ENCODE peak calls at places on chromosome 16, in ten cellular contexts. One of them, this sample, is unnamed.
A peak's percentile ranks its signal among the peaks of the same experiment; 100 is the strongest.

GRCh38 chr16:65120811-65121721 is 797 bp downstream of the CDH11 start:
- DNase-seq in left ventricle myocardium inferior: peak; percentile 20
- DNase-seq in GM10248: peak; percentile 7
- DNase-seq in kidney: peak; percentile 73
- DNase-seq in GM12865: no peak
- DNase-seq in HL-60: no peak
- DNase-seq in sigmoid colon: peak; percentile 72
- DNase-seq in glutamatergic neuron: peak; percentile 53
- DNase-seq in AG10803: no peak
- DNase-seq in mesothelial cell of epicardium: peak; percentile 50
- DNase-seq in this sample: no peak

GRCh38 chr16:22979038-22979437 is 165.1 kb downstream of the HS3ST2 start:
- DNase-seq in sigmoid colon: no peak
- DNase-seq in mesothelial cell of epicardium: no peak
- DNase-seq in AG10803: no peak
- DNase-seq in GM12865: no peak
- DNase-seq in GM10248: no peak
- DNase-seq in left ventricle myocardium inferior: no peak
- DNase-seq in HL-60: no peak
- DNase-seq in kidney: no peak
- DNase-seq in glutamatergic neuron: no peak
- DNase-seq in this sample: no peak

GRCh38 chr16:2711370-2712062 is 8.5 kb downstream of the PRSS27 start:
- DNase-seq in mesothelial cell of epicardium: no peak
- DNase-seq in AG10803: no peak
- DNase-seq in kidney: no peak
- DNase-seq in sigmoid colon: peak; percentile 56
- DNase-seq in GM10248: no peak
- DNase-seq in HL-60: no peak
- DNase-seq in left ventricle myocardium inferior: no peak
- DNase-seq in glutamatergic neuron: no peak
- DNase-seq in GM12865: no peak
- DNase-seq in this sample: no peak

GRCh38 chr16:30555848-30556473 is 2.2 kb downstream of the ZNF764 start:
- DNase-seq in glutamatergic neuron: peak; percentile 67
- DNase-seq in sigmoid colon: no peak
- DNase-seq in mesothelial cell of epicardium: no peak
- DNase-seq in AG10803: no peak
- DNase-seq in left ventricle myocardium inferior: no peak
- DNase-seq in GM10248: no peak
- DNase-seq in kidney: no peak
- DNase-seq in GM12865: no peak
- DNase-seq in HL-60: no peak
- DNase-seq in this sample: no peak

GRCh38 chr16:88451586-88452484 is 1.2 kb upstream of the ZFPM1 start:
- DNase-seq in GM10248: no peak
- DNase-seq in mesothelial cell of epicardium: peak; percentile 49
- DNase-seq in GM12865: no peak
- DNase-seq in HL-60: no peak
- DNase-seq in left ventricle myocardium inferior: no peak
- DNase-seq in glutamatergic neuron: no peak
- DNase-seq in kidney: no peak
- DNase-seq in sigmoid colon: no peak
- DNase-seq in AG10803: no peak
- DNase-seq in this sample: no peak

GRCh38 chr16:27228621-27229501 is 25.5 kb downstream of the KDM8 start:
- DNase-seq in HL-60: peak; percentile 52
- DNase-seq in GM12865: peak; percentile 20
- DNase-seq in mesothelial cell of epicardium: no peak
- DNase-seq in GM10248: peak; percentile 56
- DNase-seq in kidney: no peak
- DNase-seq in glutamatergic neuron: peak; percentile 83
- DNase-seq in left ventricle myocardium inferior: peak; percentile 58
- DNase-seq in sigmoid colon: peak; percentile 64
- DNase-seq in AG10803: no peak
- DNase-seq in this sample: no peak

GRCh38 chr16:75250809-75251279 is 580 bp downstream of the BCAR1 start:
- DNase-seq in GM10248: peak; percentile 71
- DNase-seq in glutamatergic neuron: peak; percentile 67
- DNase-seq in sigmoid colon: peak; percentile 79
- DNase-seq in HL-60: no peak
- DNase-seq in AG10803: no peak
- DNase-seq in GM12865: no peak
- DNase-seq in kidney: peak; percentile 91
- DNase-seq in left ventricle myocardium inferior: peak; percentile 31
- DNase-seq in mesothelial cell of epicardium: peak; percentile 69
- DNase-seq in this sample: peak; percentile 51

GRCh38 chr16:15849209-15849981 is 7.4 kb downstream of the MYH11 start:
- DNase-seq in glutamatergic neuron: no peak
- DNase-seq in left ventricle myocardium inferior: no peak
- DNase-seq in AG10803: no peak
- DNase-seq in HL-60: no peak
- DNase-seq in mesothelial cell of epicardium: no peak
- DNase-seq in sigmoid colon: no peak
- DNase-seq in GM10248: no peak
- DNase-seq in GM12865: no peak
- DNase-seq in kidney: no peak
- DNase-seq in this sample: no peak

GRCh38 chr16:11234884-11235702 is 20.9 kb downstream of the SOCS1 start:
- DNase-seq in HL-60: peak; percentile 45
- DNase-seq in kidney: no peak
- DNase-seq in glutamatergic neuron: no peak
- DNase-seq in left ventricle myocardium inferior: no peak
- DNase-seq in GM12865: no peak
- DNase-seq in mesothelial cell of epicardium: no peak
- DNase-seq in sigmoid colon: no peak
- DNase-seq in GM10248: no peak
- DNase-seq in AG10803: no peak
- DNase-seq in this sample: no peak

GRCh38 chr16:48321307-48322036 is 63.7 kb downstream of the SIAH1 start:
- DNase-seq in glutamatergic neuron: no peak
- DNase-seq in mesothelial cell of epicardium: no peak
- DNase-seq in sigmoid colon: no peak
- DNase-seq in HL-60: no peak
- DNase-seq in kidney: no peak
- DNase-seq in GM10248: no peak
- DNase-seq in AG10803: peak; percentile 21
- DNase-seq in GM12865: no peak
- DNase-seq in left ventricle myocardium inferior: no peak
- DNase-seq in this sample: no peak

GRCh38 chr16:7304257-7304656 is 28.4 kb upstream of the RBFOX1 start:
- DNase-seq in mesothelial cell of epicardium: no peak
- DNase-seq in left ventricle myocardium inferior: no peak
- DNase-seq in glutamatergic neuron: peak; percentile 21
- DNase-seq in sigmoid colon: no peak
- DNase-seq in GM12865: no peak
- DNase-seq in HL-60: no peak
- DNase-seq in kidney: peak; percentile 61
- DNase-seq in GM10248: no peak
- DNase-seq in AG10803: no peak
- DNase-seq in this sample: no peak

GRCh38 chr16:19118938-19119431 is 5.2 kb downstream of the ITPRIPL2 start:
- DNase-seq in AG10803: peak; percentile 89
- DNase-seq in left ventricle myocardium inferior: no peak
- DNase-seq in glutamatergic neuron: no peak
- DNase-seq in sigmoid colon: peak; percentile 81
- DNase-seq in GM12865: peak; percentile 52
- DNase-seq in mesothelial cell of epicardium: no peak
- DNase-seq in kidney: no peak
- DNase-seq in GM10248: no peak
- DNase-seq in HL-60: peak; percentile 82
- DNase-seq in this sample: no peak

GRCh38 chr16:4523686-4524085 is 14.9 kb downstream of the CDIP1 start:
- DNase-seq in GM10248: no peak
- DNase-seq in glutamatergic neuron: no peak
- DNase-seq in kidney: no peak
- DNase-seq in left ventricle myocardium inferior: no peak
- DNase-seq in GM12865: no peak
- DNase-seq in AG10803: no peak
- DNase-seq in HL-60: no peak
- DNase-seq in mesothelial cell of epicardium: no peak
- DNase-seq in sigmoid colon: no peak
- DNase-seq in this sample: no peak

GRCh38 chr16:81096715-81097208 is 567 bp upstream of the GCSH start:
- DNase-seq in HL-60: no peak
- DNase-seq in GM10248: no peak
- DNase-seq in mesothelial cell of epicardium: no peak
- DNase-seq in glutamatergic neuron: no peak
- DNase-seq in sigmoid colon: no peak
- DNase-seq in AG10803: no peak
- DNase-seq in kidney: no peak
- DNase-seq in left ventricle myocardium inferior: no peak
- DNase-seq in GM12865: no peak
- DNase-seq in this sample: no peak

GRCh38 chr16:70410736-70411135 is 28.2 kb downstream of the ST3GAL2 start:
- DNase-seq in AG10803: no peak
- DNase-seq in kidney: no peak
- DNase-seq in sigmoid colon: no peak
- DNase-seq in HL-60: no peak
- DNase-seq in glutamatergic neuron: no peak
- DNase-seq in mesothelial cell of epicardium: no peak
- DNase-seq in GM12865: no peak
- DNase-seq in left ventricle myocardium inferior: no peak
- DNase-seq in GM10248: no peak
- DNase-seq in this sample: no peak

GRCh38 chr16:81190667-81191066 is 47.8 kb upstream of the BCO1 start:
- DNase-seq in glutamatergic neuron: no peak
- DNase-seq in kidney: no peak
- DNase-seq in sigmoid colon: no peak
- DNase-seq in GM12865: no peak
- DNase-seq in AG10803: peak; percentile 47
- DNase-seq in mesothelial cell of epicardium: no peak
- DNase-seq in HL-60: no peak
- DNase-seq in left ventricle myocardium inferior: no peak
- DNase-seq in GM10248: no peak
- DNase-seq in this sample: no peak

GRCh38 chr16:89209522-89210044 is 7.9 kb upstream of the ZNF778 start:
- DNase-seq in sigmoid colon: no peak
- DNase-seq in AG10803: no peak
- DNase-seq in GM10248: no peak
- DNase-seq in mesothelial cell of epicardium: no peak
- DNase-seq in kidney: peak; percentile 54
- DNase-seq in HL-60: no peak
- DNase-seq in glutamatergic neuron: peak; percentile 15
- DNase-seq in GM12865: no peak
- DNase-seq in left ventricle myocardium inferior: no peak
- DNase-seq in this sample: no peak

GRCh38 chr16:89120921-89121351 is 27.3 kb downstream of the ACSF3 start:
- DNase-seq in AG10803: no peak
- DNase-seq in kidney: peak; percentile 72
- DNase-seq in HL-60: no peak
- DNase-seq in mesothelial cell of epicardium: no peak
- DNase-seq in left ventricle myocardium inferior: no peak
- DNase-seq in glutamatergic neuron: peak; percentile 5
- DNase-seq in sigmoid colon: no peak
- DNase-seq in GM10248: no peak
- DNase-seq in GM12865: no peak
- DNase-seq in this sample: no peak

GRCh38 chr16:86882586-86883280 is 304.4 kb downstream of the FOXL1 start:
- DNase-seq in glutamatergic neuron: no peak
- DNase-seq in GM10248: no peak
- DNase-seq in kidney: no peak
- DNase-seq in mesothelial cell of epicardium: no peak
- DNase-seq in left ventricle myocardium inferior: peak; percentile 60
- DNase-seq in sigmoid colon: peak; percentile 59
- DNase-seq in HL-60: no peak
- DNase-seq in AG10803: peak; percentile 53
- DNase-seq in GM12865: no peak
- DNase-seq in this sample: no peak

DNA sequence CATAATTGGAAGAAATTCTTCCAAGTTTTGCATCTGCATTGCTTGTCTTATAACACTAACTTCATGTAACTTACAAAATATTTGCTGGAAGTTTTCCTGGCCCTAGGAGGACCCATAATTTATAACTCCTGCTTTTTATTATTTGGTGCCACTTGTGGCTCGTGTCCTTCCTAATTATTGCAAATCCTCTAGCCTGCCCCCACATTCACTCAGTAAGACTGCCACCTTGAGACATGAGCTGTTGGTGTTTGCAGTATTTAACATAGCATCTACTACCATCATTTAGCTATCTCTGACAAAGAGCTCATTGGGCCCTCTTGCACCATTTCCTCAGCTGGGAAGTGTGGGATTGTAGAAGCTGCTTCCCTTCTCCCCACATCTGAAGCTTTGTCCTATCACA is 49.5 kb downstream of the FTO start:
- DNase-seq in AG10803: peak; percentile 87
- DNase-seq in glutamatergic neuron: no peak
- DNase-seq in sigmoid colon: no peak
- DNase-seq in left ventricle myocardium inferior: no peak
- DNase-seq in GM10248: no peak
- DNase-seq in GM12865: no peak
- DNase-seq in HL-60: no peak
- DNase-seq in kidney: no peak
- DNase-seq in mesothelial cell of epicardium: no peak
- DNase-seq in this sample: no peak
- TF ChIP-seq CTCF in AG10803: peak; percentile 39
- TF ChIP-seq CTCF in glutamatergic neuron: no peak
- TF ChIP-seq CTCF in sigmoid colon: no peak
- TF ChIP-seq CTCF in left ventricle myocardium inferior: no peak
- TF ChIP-seq CTCF in GM10248: no peak
- TF ChIP-seq CTCF in GM12865: no peak
- TF ChIP-seq CTCF in HL-60: no peak
- TF ChIP-seq CTCF in kidney: no peak
- TF ChIP-seq CTCF in mesothelial cell of epicardium: no peak
- TF ChIP-seq CTCF in this sample: no peak

GRCh38 chr16:68512742-68513141 is 26.3 kb upstream of the ZFP90 start:
- DNase-seq in AG10803: no peak
- DNase-seq in left ventricle myocardium inferior: no peak
- DNase-seq in mesothelial cell of epicardium: no peak
- DNase-seq in glutamatergic neuron: no peak
- DNase-seq in GM12865: no peak
- DNase-seq in GM10248: no peak
- DNase-seq in sigmoid colon: no peak
- DNase-seq in HL-60: no peak
- DNase-seq in kidney: no peak
- DNase-seq in this sample: no peak
- TF ChIP-seq CTCF in AG10803: no peak
- TF ChIP-seq CTCF in left ventricle myocardium inferior: no peak
- TF ChIP-seq CTCF in mesothelial cell of epicardium: no peak
- TF ChIP-seq CTCF in glutamatergic neuron: no peak
- TF ChIP-seq CTCF in GM12865: no peak
- TF ChIP-seq CTCF in GM10248: no peak
- TF ChIP-seq CTCF in sigmoid colon: no peak
- TF ChIP-seq CTCF in HL-60: no peak
- TF ChIP-seq CTCF in kidney: no peak
- TF ChIP-seq CTCF in this sample: no peak

GRCh38 chr16:21946889-21947635 is 6.1 kb upstream of the UQCRC2 start:
- DNase-seq in glutamatergic neuron: no peak
- DNase-seq in kidney: no peak
- DNase-seq in GM12865: no peak
- DNase-seq in GM10248: peak; percentile 31
- DNase-seq in mesothelial cell of epicardium: no peak
- DNase-seq in sigmoid colon: no peak
- DNase-seq in HL-60: no peak
- DNase-seq in left ventricle myocardium inferior: no peak
- DNase-seq in AG10803: no peak
- DNase-seq in this sample: no peak
- TF ChIP-seq CTCF in glutamatergic neuron: no peak
- TF ChIP-seq CTCF in kidney: no peak
- TF ChIP-seq CTCF in GM12865: no peak
- TF ChIP-seq CTCF in GM10248: no peak
- TF ChIP-seq CTCF in mesothelial cell of epicardium: no peak
- TF ChIP-seq CTCF in sigmoid colon: no peak
- TF ChIP-seq CTCF in HL-60: no peak
- TF ChIP-seq CTCF in left ventricle myocardium inferior: no peak
- TF ChIP-seq CTCF in AG10803: no peak
- TF ChIP-seq CTCF in this sample: no peak

GRCh38 chr16:50021509-50021908 is 3.5 kb upstream of the CNEP1R1 start:
- DNase-seq in kidney: no peak
- DNase-seq in mesothelial cell of epicardium: no peak
- DNase-seq in HL-60: no peak
- DNase-seq in GM12865: peak; percentile 34
- DNase-seq in GM10248: no peak
- DNase-seq in sigmoid colon: no peak
- DNase-seq in left ventricle myocardium inferior: no peak
- DNase-seq in glutamatergic neuron: no peak
- DNase-seq in AG10803: peak; percentile 6
- DNase-seq in this sample: no peak
- TF ChIP-seq CTCF in kidney: no peak
- TF ChIP-seq CTCF in mesothelial cell of epicardium: no peak
- TF ChIP-seq CTCF in HL-60: peak; percentile 5
- TF ChIP-seq CTCF in GM12865: no peak
- TF ChIP-seq CTCF in GM10248: no peak
- TF ChIP-seq CTCF in sigmoid colon: no peak
- TF ChIP-seq CTCF in left ventricle myocardium inferior: no peak
- TF ChIP-seq CTCF in glutamatergic neuron: no peak
- TF ChIP-seq CTCF in AG10803: peak; percentile 24
- TF ChIP-seq CTCF in this sample: no peak

This sample was measured in D721Med.